ENCODE peak calls at places on chromosomes 3 and 15, in six cellular contexts. One of them, this sample, is unnamed.

GRCh38 chr15:68054658-68055223 is 626 bp downstream of the PIAS1 start:
- DNase-seq in A172: peak; percentile 21
- DNase-seq in activated naive CD8-positive, alpha-beta T cell treated with anti-CD3 and anti-CD28 coated beads, Interleukin-2, amount 50 U/mL, for 24 hours: peak; percentile 56
- DNase-seq in astrocyte of the spinal cord: peak; percentile 20
- DNase-seq in AML-193: peak; percentile 17
- DNase-seq in HTR-8/SVneo: peak; percentile 18
- DNase-seq in this sample: peak; percentile 45

GRCh38 chr15:81111510-81112375 is 22.3 kb upstream of the CFAP161 start:
- DNase-seq in A172: no peak
- DNase-seq in activated naive CD8-positive, alpha-beta T cell treated with anti-CD3 and anti-CD28 coated beads, Interleukin-2, amount 50 U/mL, for 24 hours: no peak
- DNase-seq in astrocyte of the spinal cord: no peak
- DNase-seq in AML-193: no peak
- DNase-seq in HTR-8/SVneo: no peak
- DNase-seq in this sample: peak; percentile 60

GRCh38 chr15:39624806-39625205 is 43.9 kb downstream of the THBS1 start:
- DNase-seq in A172: peak; percentile 82
- DNase-seq in activated naive CD8-positive, alpha-beta T cell treated with anti-CD3 and anti-CD28 coated beads, Interleukin-2, amount 50 U/mL, for 24 hours: peak; percentile 61
- DNase-seq in astrocyte of the spinal cord: peak; percentile 91
- DNase-seq in AML-193: peak; percentile 6
- DNase-seq in HTR-8/SVneo: peak; percentile 49
- DNase-seq in this sample: peak; percentile 87

GRCh38 chr3:46693038-46693896 is at the start of gene ALS2CL:
- DNase-seq in A172: peak; percentile 39
- DNase-seq in activated naive CD8-positive, alpha-beta T cell treated with anti-CD3 and anti-CD28 coated beads, Interleukin-2, amount 50 U/mL, for 24 hours: peak; percentile 51
- DNase-seq in astrocyte of the spinal cord: no peak
- DNase-seq in AML-193: no peak
- DNase-seq in HTR-8/SVneo: peak; percentile 53
- DNase-seq in this sample: peak; percentile 64

GRCh38 chr3:133161666-133162065 is 123.5 kb downstream of the TMEM108 start:
- DNase-seq in A172: no peak
- DNase-seq in activated naive CD8-positive, alpha-beta T cell treated with anti-CD3 and anti-CD28 coated beads, Interleukin-2, amount 50 U/mL, for 24 hours: no peak
- DNase-seq in astrocyte of the spinal cord: no peak
- DNase-seq in AML-193: no peak
- DNase-seq in HTR-8/SVneo: no peak
- DNase-seq in this sample: no peak

GRCh38 chr3:113094514-113094913 is 103.7 kb downstream of the GTPBP8 start:
- DNase-seq in A172: no peak
- DNase-seq in activated naive CD8-positive, alpha-beta T cell treated with anti-CD3 and anti-CD28 coated beads, Interleukin-2, amount 50 U/mL, for 24 hours: no peak
- DNase-seq in astrocyte of the spinal cord: no peak
- DNase-seq in AML-193: no peak
- DNase-seq in HTR-8/SVneo: no peak
- DNase-seq in this sample: no peak

GRCh38 chr3:6799264-6799915 is 61.5 kb upstream of the GRM7 start:
- DNase-seq in A172: peak; percentile 10
- DNase-seq in activated naive CD8-positive, alpha-beta T cell treated with anti-CD3 and anti-CD28 coated beads, Interleukin-2, amount 50 U/mL, for 24 hours: peak; percentile 36
- DNase-seq in astrocyte of the spinal cord: peak; percentile 16
- DNase-seq in AML-193: peak; percentile 54
- DNase-seq in HTR-8/SVneo: no peak
- DNase-seq in this sample: peak; percentile 38

GRCh38 chr3:78857494-78858111 is 910.2 kb downstream of the ROBO1 start:
- DNase-seq in A172: peak; percentile 23
- DNase-seq in activated naive CD8-positive, alpha-beta T cell treated with anti-CD3 and anti-CD28 coated beads, Interleukin-2, amount 50 U/mL, for 24 hours: no peak
- DNase-seq in astrocyte of the spinal cord: no peak
- DNase-seq in AML-193: no peak
- DNase-seq in HTR-8/SVneo: no peak
- DNase-seq in this sample: peak; percentile 66

GRCh38 chr3:134211797-134212196 is 38.9 kb downstream of the RYK start:
- DNase-seq in A172: peak; percentile 66
- DNase-seq in activated naive CD8-positive, alpha-beta T cell treated with anti-CD3 and anti-CD28 coated beads, Interleukin-2, amount 50 U/mL, for 24 hours: no peak
- DNase-seq in astrocyte of the spinal cord: peak; percentile 67
- DNase-seq in AML-193: peak; percentile 61
- DNase-seq in HTR-8/SVneo: peak; percentile 31
- DNase-seq in this sample: peak; percentile 55

This sample was measured in MCF 10A.